ENCODE peak calls at places on chromosomes 2 and 18, in eight cellular contexts. X, K, L, N, E, A, G and W are unnamed samples.

GRCh38 chr2:127014630-127015029 is 92.3 kb downstream of the BIN1 start:
- DNase-seq in L (peak), G (no peak), E (no peak), A (no peak), N (no peak), K (no peak), X (peak), W (no peak)

GRCh38 chr2:199057936-199058335 is 399.8 kb downstream of the SATB2 start:
- DNase-seq in G (no peak), N (no peak), A (no peak), E (no peak), L (no peak), X (peak), K (no peak), W (no peak)

GRCh38 chr18:27144672-27145071 is 40.4 kb downstream of the CHST9 start:
- DNase-seq in K (no peak), N (no peak), G (no peak), E (no peak), L (no peak), X (no peak), A (no peak), W (no peak)

GRCh38 chr18:33817096-33817495 is 239.1 kb downstream of the ASXL3 start:
- DNase-seq in A (no peak), E (no peak), N (no peak), X (peak), G (no peak), L (no peak), K (no peak), W (no peak)

GRCh38 chr2:11677146-11678055 is 7.4 kb upstream of the NTSR2 start:
- DNase-seq in E (no peak), A (peak), N (no peak), K (no peak), X (no peak), G (no peak), L (no peak), W (peak)

GRCh38 chr2:236887519-236887918 is 198.2 kb upstream of the COPS8 start:
- DNase-seq in L (no peak), N (no peak), E (no peak), X (peak), A (peak), K (no peak), G (no peak), W (peak)

GRCh38 chr2:54999182-54999581 is 51.1 kb downstream of the RTN4 start:
- DNase-seq in A (no peak), E (no peak), X (peak), L (peak), G (no peak), K (no peak), N (no peak), W (no peak)

GRCh38 chr2:223674998-223675609 is 72.9 kb upstream of the SCG2 start:
- DNase-seq in N (no peak), G (no peak), A (no peak), E (no peak), L (peak), X (peak), K (no peak), W (no peak)

GRCh38 chr18:36401462-36401861 is 103.9 kb downstream of the FHOD3 start:
- DNase-seq in K (no peak), L (no peak), X (no peak), N (no peak), A (no peak), G (no peak), E (no peak), W (no peak)

GRCh38 chr2:64283641-64284371 is 139.6 kb upstream of the PELI1 start:
- DNase-seq in K (no peak), A (peak), L (no peak), N (no peak), G (no peak), E (no peak), X (no peak), W (no peak)

GRCh38 chr2:111022630-111023029 is 98.1 kb upstream of the BCL2L11 start:
- DNase-seq in G (no peak), L (peak), E (peak), N (no peak), A (no peak), X (no peak), K (no peak), W (no peak)

GRCh38 chr2:26597197-26597596 is 44.0 kb downstream of the CIB4 start:
- DNase-seq in G (no peak), X (no peak), A (no peak), K (no peak), L (no peak), E (no peak), N (no peak), W (no peak)

GRCh38 chr18:63951302-63951705 is 2.2 kb downstream of the HMSD start:
- DNase-seq in L (peak), N (no peak), X (peak), K (no peak), E (no peak), G (no peak), A (no peak), W (no peak)

GRCh38 chr2:159124931-159125467 is 156.6 kb downstream of the TANC1 start:
- DNase-seq in A (no peak), L (peak), N (no peak), G (peak), E (no peak), K (no peak), X (no peak), W (no peak)

GRCh38 chr2:60556441-60556997 is 3.1 kb upstream of the BCL11A start:
- DNase-seq in G (no peak), N (no peak), X (no peak), K (no peak), L (peak), A (no peak), E (peak), W (peak)

GRCh38 chr2:225400060-225400511 is 576 bp downstream of the NYAP2 start:
- DNase-seq in A (no peak), G (no peak), E (no peak), L (peak), K (no peak), N (no peak), X (peak), W (no peak)

DNA sequence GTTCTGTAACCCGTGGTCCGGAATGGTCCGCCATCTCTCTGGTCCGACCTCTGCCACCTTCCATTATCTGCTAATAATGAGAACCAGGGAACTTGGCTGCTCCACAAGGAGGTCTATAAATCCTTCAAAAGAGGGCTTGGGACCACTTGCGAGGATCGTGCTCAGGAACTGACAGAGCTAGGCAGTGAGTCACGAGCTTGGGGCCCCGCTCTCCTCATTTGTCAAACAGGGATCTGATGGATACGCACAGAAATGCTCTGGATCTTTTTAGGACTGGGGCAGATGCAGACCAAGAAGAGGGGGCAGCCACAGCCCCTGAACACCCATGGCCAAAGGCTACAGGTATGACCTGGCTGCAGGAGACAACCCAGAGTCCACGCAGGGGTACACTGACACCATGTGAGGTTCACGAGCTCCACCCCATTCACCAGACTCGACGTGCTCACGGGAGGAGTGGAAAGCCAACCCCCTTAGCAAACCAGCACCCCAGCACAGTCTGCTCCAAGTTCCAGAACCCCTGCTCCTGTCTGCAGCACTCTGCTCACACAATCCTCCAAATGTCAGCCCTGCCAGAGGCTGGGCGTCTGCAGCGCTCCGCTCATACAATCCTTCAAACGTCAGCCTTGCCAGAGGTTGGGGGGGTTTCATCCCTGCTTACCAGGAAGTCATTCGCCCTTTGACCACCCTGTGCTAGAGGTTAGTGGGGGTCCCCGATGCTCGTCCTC is 45.8 kb downstream of the ANO7 start:
- DNase-seq in X (no peak), L (no peak), K (peak), G (no peak), E (no peak), A (no peak), N (no peak), W (no peak)
- TF ChIP-seq POLR2A in X (no peak), L (no peak), K (no peak), G (no peak), E (no peak), A (no peak), N (no peak), W (no peak)

GRCh38 chr2:235521844-235522243 is 28.0 kb downstream of the AGAP1 start:
- DNase-seq in E (peak), G (no peak), A (no peak), N (no peak), X (no peak), K (no peak), L (no peak), W (no peak)
- TF ChIP-seq CTCF in E (no peak), G (no peak), A (no peak), N (no peak), X (no peak), K (no peak), L (no peak), W (no peak)

DNA sequence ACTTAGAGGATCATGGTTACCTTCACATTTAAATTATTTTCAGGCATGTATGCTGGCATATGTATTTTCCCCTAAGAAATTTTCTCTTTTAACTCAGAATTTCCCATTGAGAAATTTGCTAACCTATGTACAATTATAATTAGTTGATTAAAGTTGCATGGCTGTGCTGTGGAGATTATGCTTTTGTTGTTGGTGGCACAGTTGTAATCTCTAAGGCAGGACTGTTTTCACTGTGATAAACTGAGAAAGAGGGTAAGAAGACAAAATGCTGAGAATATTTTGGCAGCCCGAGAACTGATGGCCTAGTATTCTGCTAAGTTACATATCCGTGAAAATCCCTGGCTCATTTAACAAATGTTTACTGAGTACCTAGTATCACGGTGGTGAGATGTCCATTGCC is 1.4 kb downstream of the VRK2 start:
- DNase-seq in A (no peak), K (no peak), E (no peak), G (no peak), N (no peak), L (no peak), X (no peak), W (no peak)
- H3K4me3 ChIP-seq in A (no peak), K (no peak), E (peak), G (no peak), N (no peak), L (peak), X (no peak), W (no peak)

DNA sequence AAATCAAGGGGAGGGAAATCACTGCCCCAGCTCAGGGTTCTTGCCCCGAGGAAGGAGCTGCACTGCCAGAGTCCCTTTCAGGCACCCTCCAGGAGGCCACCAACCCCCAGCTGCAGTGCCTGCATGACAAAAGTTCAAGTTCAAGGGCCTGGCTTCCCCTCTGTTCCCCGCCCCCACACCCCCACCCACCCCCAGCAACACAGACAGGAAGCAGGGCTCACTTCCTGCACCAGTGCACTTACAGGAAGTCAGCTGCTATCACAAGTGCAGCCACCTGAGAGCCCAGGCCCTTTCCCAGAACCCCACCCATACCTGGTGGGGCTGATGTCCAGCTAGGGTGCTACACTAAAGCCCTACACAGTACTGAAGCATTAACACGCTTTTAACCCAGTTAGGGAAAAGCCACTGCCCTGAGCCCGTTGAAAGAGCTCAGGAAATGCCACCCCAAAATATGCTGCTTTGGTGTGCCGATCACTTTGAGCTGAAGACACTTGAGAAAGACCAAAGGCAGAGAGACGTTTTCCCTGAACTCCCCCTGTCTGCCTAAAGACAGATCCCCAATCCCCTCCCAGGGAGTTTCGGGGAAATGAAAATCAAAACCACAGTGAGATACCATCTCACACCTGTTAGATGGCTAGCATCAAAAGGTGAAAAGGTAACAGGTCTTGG is 109.9 kb upstream of the CAB39 start:
- DNase-seq in L (peak), A (no peak), X (no peak), G (no peak), N (no peak), E (peak), K (no peak), W (no peak)
- TF ChIP-seq POLR2A in L (no peak), A (no peak), X (no peak), G (no peak), N (no peak), E (no peak), K (no peak), W (no peak)

DNA sequence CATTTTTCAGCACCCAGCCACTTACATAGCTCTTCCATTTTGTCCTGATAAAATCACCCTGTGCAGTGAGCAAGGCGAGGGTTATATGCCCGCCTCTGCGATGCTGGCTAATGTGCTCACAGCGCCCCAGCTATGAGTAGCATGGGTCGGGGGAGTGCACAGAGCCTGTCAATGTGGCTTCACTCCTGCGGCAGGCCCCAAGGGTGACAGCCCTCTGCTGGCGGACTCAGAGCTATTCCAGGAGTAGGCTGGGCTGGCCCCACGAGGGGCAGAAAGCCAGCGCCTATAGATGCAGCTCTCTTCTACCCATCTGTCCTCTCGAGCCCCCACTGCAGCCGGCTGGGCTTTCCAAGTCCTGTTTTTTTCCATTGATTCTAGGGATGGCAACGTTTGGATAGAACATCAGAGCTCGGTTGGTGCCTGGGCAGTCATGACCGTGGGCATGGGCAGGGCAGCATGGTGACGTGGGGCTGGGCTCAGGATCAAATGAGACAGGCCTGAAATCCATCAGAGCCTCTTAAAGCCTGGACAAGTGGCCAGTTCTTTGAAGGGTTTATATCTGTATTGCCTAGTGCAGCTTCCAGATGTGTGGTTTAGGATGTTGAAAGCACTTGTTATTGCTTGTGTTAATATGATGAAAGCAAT is 134.7 kb downstream of the MCFD2 start:
- DNase-seq in X (peak), G (no peak), K (no peak), E (no peak), A (peak), L (peak), N (no peak), W (peak)
- TF ChIP-seq CTCF in X (peak), G (no peak), K (no peak), E (no peak), A (no peak), L (peak), N (no peak), W (no peak)